ENCODE peak calls at places on chromosomes 7 and 10, in eight cellular contexts. One of them, this sample, is unnamed.

GRCh38 chr10:120776442-120776841 is 74.7 kb upstream of the WDR11 start:
- DNase-seq in suprapubic skin: no peak
- DNase-seq in WERI-Rb-1: no peak
- DNase-seq in mesendoderm: no peak
- DNase-seq in heart right ventricle: no peak
- DNase-seq in astrocyte of the spinal cord: no peak
- DNase-seq in Panc1: no peak
- DNase-seq in GM12865: no peak
- DNase-seq in this sample: no peak

GRCh38 chr10:11179231-11180105 is 161.8 kb downstream of the CELF2 start:
- DNase-seq in suprapubic skin: no peak
- DNase-seq in WERI-Rb-1: no peak
- DNase-seq in mesendoderm: no peak
- DNase-seq in heart right ventricle: no peak
- DNase-seq in astrocyte of the spinal cord: no peak
- DNase-seq in Panc1: no peak
- DNase-seq in GM12865: peak; percentile 52
- DNase-seq in this sample: no peak

GRCh38 chr7:16526742-16527540 is at the start of gene LRRC72:
- DNase-seq in suprapubic skin: no peak
- DNase-seq in WERI-Rb-1: no peak
- DNase-seq in mesendoderm: no peak
- DNase-seq in heart right ventricle: no peak
- DNase-seq in astrocyte of the spinal cord: no peak
- DNase-seq in Panc1: no peak
- DNase-seq in GM12865: no peak
- DNase-seq in this sample: no peak

GRCh38 chr7:117014673-117015133 is 61.4 kb downstream of the ST7 start:
- DNase-seq in suprapubic skin: no peak
- DNase-seq in WERI-Rb-1: no peak
- DNase-seq in mesendoderm: peak; percentile 32
- DNase-seq in heart right ventricle: peak; percentile 27
- DNase-seq in astrocyte of the spinal cord: peak; percentile 39
- DNase-seq in Panc1: no peak
- DNase-seq in GM12865: peak; percentile 86
- DNase-seq in this sample: no peak

GRCh38 chr7:910441-910861 is 34.1 kb downstream of the GET4 start:
- DNase-seq in suprapubic skin: no peak
- DNase-seq in WERI-Rb-1: no peak
- DNase-seq in mesendoderm: no peak
- DNase-seq in heart right ventricle: no peak
- DNase-seq in astrocyte of the spinal cord: no peak
- DNase-seq in Panc1: no peak
- DNase-seq in GM12865: no peak
- DNase-seq in this sample: no peak

GRCh38 chr7:159078911-159079270 is 65.8 kb downstream of the VIPR2 start:
- DNase-seq in suprapubic skin: no peak
- DNase-seq in WERI-Rb-1: no peak
- DNase-seq in mesendoderm: no peak
- DNase-seq in heart right ventricle: no peak
- DNase-seq in astrocyte of the spinal cord: no peak
- DNase-seq in Panc1: no peak
- DNase-seq in GM12865: no peak
- DNase-seq in this sample: no peak

GRCh38 chr7:129370812-129371211 is 63.4 kb upstream of the STRIP2 start:
- DNase-seq in suprapubic skin: no peak
- DNase-seq in WERI-Rb-1: no peak
- DNase-seq in mesendoderm: peak; percentile 53
- DNase-seq in heart right ventricle: no peak
- DNase-seq in astrocyte of the spinal cord: no peak
- DNase-seq in Panc1: no peak
- DNase-seq in GM12865: peak; percentile 53
- DNase-seq in this sample: no peak

GRCh38 chr7:100942038-100942774 is 7.1 kb upstream of the MUC3A start:
- DNase-seq in suprapubic skin: no peak
- DNase-seq in WERI-Rb-1: no peak
- DNase-seq in mesendoderm: no peak
- DNase-seq in heart right ventricle: no peak
- DNase-seq in astrocyte of the spinal cord: no peak
- DNase-seq in Panc1: peak; percentile 59
- DNase-seq in GM12865: no peak
- DNase-seq in this sample: no peak

GRCh38 chr7:156896388-156897022 is 3.5 kb upstream of the LMBR1 start:
- DNase-seq in suprapubic skin: no peak
- DNase-seq in WERI-Rb-1: no peak
- DNase-seq in mesendoderm: no peak
- DNase-seq in heart right ventricle: no peak
- DNase-seq in astrocyte of the spinal cord: no peak
- DNase-seq in Panc1: no peak
- DNase-seq in GM12865: peak; percentile 66
- DNase-seq in this sample: no peak

DNA sequence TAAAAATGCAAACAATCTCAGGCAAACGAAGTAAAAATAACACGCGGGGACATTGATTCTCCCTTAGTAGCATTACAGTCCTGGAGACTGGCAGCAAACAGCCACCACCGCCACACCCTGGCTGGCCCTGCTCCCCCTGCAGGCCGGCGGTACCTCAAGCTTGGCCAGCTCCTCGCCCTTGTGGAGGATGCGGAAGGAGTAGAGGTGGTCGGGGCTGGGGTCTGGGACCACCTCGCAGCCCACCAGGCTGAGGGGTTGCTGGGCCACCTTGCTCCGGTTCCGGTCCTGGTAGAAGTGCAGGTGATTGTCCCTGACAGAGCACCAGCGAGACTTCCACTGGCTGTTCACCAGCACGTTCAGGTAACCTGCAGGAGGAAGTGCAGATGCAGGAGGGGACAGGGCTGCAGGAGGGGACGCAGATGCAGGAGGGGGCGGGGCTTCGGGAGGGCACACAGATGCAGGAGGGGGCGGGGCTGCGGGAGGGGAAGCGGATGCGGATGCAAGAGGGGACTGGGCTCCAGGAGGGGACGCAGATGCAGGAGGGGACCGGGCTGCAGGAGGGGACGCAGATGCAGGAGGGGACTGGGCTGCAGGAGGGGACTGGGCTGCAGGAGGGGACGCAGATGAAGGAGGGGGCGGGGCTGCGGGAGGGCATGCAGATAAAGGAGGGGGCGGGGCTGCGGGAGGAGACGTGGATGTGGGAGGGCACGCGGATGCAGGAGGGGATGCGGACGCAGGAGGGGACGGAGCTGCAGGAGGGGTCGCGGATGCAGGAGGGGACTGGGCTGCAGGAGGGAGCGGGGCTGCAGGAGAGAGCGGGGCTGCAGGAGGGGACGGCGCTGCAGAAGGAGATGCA is 65.7 kb downstream of the VWA2 start:
- DNase-seq in suprapubic skin: peak; percentile 68
- DNase-seq in WERI-Rb-1: peak; percentile 69
- DNase-seq in mesendoderm: peak; percentile 91
- DNase-seq in heart right ventricle: peak; percentile 53
- DNase-seq in astrocyte of the spinal cord: no peak
- DNase-seq in Panc1: no peak
- DNase-seq in GM12865: peak; percentile 67
- DNase-seq in this sample: no peak
- H3K4me3 ChIP-seq in suprapubic skin: peak overlapping the region; percentile 40
- H3K4me3 ChIP-seq in WERI-Rb-1: peak overlapping the region; percentile 46
- H3K4me3 ChIP-seq in mesendoderm: peak overlapping the region; percentile 35
- H3K4me3 ChIP-seq in heart right ventricle: peak overlapping the region; percentile 46
- H3K4me3 ChIP-seq in astrocyte of the spinal cord: peak overlapping the region; percentile 29
- H3K4me3 ChIP-seq in Panc1: peak overlapping the region; percentile 11
- H3K4me3 ChIP-seq in GM12865: peak overlapping the region; percentile 59
- H3K4me3 ChIP-seq in this sample: no peak overlapping the region

DNA sequence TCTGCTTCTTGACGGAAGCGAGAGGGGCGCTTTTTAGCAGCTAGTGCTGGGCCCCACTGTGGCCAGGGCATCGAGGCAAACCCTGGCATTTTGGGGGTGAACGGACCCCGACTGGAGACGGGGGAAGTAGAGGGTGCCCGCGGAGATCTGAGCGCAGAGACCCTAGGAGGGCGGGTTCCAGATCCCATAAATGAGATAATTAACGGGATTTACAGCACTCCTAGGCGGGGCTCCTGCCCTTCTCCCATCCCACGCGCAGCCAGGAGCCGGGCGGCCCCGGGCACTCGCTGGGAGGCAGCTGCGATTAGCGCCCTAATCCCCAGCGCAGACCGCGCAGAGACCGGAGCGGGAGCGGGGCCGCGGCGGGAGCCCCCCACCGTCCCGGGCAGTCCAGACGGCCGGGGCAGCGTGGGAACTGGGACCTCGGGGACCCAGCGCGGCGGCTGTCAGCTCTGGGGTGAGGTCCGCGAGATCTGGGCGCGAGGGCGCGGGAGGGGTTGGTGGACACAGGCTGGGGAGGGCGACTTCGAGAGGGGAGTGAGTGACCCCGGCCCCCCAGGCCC is 735 bp downstream of the JCAD start:
- DNase-seq in suprapubic skin: no peak
- DNase-seq in WERI-Rb-1: peak; percentile 46
- DNase-seq in mesendoderm: no peak
- DNase-seq in heart right ventricle: peak; percentile 23
- DNase-seq in astrocyte of the spinal cord: no peak
- DNase-seq in Panc1: no peak
- DNase-seq in GM12865: no peak
- DNase-seq in this sample: no peak
- H3K4me3 ChIP-seq in suprapubic skin: peak overlapping the region; percentile 79
- H3K4me3 ChIP-seq in WERI-Rb-1: peak overlapping the region; percentile 66
- H3K4me3 ChIP-seq in mesendoderm: peak overlapping the region; percentile 30
- H3K4me3 ChIP-seq in heart right ventricle: peak overlapping the region; percentile 82
- H3K4me3 ChIP-seq in astrocyte of the spinal cord: peak overlapping the region; percentile 65
- H3K4me3 ChIP-seq in Panc1: peak overlapping the region; percentile 66
- H3K4me3 ChIP-seq in GM12865: no peak overlapping the region
- H3K4me3 ChIP-seq in this sample: peak overlapping the region; percentile 51

DNA sequence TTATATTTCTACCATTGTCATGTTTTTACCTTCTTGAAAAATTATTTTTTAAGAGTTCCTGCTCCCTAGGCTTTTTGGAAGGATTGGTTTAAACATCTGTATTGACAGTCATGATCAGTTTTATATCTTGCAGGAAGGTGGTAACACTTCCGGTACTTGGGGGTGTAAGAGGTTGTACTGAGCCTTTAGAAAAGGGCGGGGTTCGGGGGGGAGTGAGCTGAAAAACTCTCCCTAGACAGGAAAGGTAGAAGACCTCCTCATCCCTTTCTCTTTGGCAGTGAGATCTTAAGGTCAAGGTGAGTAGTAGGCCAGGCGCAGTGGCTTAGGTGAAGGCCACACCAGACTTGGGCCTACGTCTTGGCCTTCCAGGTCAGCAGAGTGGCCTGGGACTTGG is 371 bp upstream of the PPP1R9A start:
- DNase-seq in suprapubic skin: no peak
- DNase-seq in WERI-Rb-1: no peak
- DNase-seq in mesendoderm: no peak
- DNase-seq in heart right ventricle: no peak
- DNase-seq in astrocyte of the spinal cord: peak; percentile 8
- DNase-seq in Panc1: no peak
- DNase-seq in GM12865: no peak
- DNase-seq in this sample: no peak
- H3K4me3 ChIP-seq in suprapubic skin: peak overlapping the region; percentile 56
- H3K4me3 ChIP-seq in WERI-Rb-1: peak overlapping the region; percentile 51
- H3K4me3 ChIP-seq in mesendoderm: no peak overlapping the region
- H3K4me3 ChIP-seq in heart right ventricle: peak overlapping the region; percentile 65
- H3K4me3 ChIP-seq in astrocyte of the spinal cord: peak overlapping the region; percentile 65
- H3K4me3 ChIP-seq in Panc1: no peak overlapping the region
- H3K4me3 ChIP-seq in GM12865: no peak overlapping the region
- H3K4me3 ChIP-seq in this sample: no peak overlapping the region

DNA sequence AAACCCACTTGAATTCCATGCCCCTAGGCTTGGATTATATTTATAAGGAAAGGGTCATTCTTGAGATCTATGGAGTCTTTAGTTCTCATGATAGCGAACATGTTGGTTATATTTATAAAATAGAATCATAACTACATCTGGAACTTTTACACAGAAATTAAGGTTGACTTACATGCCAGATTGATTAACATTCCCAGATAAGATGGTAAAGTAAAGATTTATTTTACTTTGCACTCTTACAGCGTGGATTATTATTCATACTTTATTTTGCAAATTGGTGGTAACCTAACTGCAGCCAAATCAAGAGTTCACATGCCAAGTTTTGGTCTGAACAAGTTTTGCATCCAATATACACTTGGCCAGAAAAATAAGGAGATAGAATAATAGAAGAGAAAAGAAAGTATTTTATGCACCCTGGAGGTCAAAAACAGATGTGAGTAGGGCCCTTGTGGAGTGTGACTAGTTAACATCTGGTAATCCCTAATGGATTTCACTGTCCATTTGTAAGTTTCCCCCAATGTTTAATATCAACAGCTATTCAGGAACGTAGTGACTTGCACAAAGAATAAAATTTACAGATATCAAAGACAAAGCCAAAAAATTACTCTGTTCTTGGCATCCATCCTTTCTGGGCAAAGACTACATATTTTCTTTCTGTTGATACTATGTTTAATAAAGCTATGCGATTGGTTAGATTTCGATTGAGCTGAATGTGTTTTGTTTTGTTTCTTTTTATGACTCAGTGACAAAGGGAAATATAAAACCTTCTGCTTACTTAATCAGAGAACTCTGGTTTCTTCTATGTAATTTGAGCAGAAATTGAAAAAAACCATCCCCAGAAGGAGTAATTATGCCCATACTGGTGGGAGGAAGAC is 10.1 kb upstream of the TMEM26 start:
- DNase-seq in suprapubic skin: no peak
- DNase-seq in WERI-Rb-1: no peak
- DNase-seq in mesendoderm: no peak
- DNase-seq in heart right ventricle: no peak
- DNase-seq in astrocyte of the spinal cord: peak; percentile 77
- DNase-seq in Panc1: no peak
- DNase-seq in GM12865: no peak
- DNase-seq in this sample: no peak
- H3K4me3 ChIP-seq in suprapubic skin: no peak overlapping the region
- H3K4me3 ChIP-seq in WERI-Rb-1: no peak overlapping the region
- H3K4me3 ChIP-seq in mesendoderm: no peak overlapping the region
- H3K4me3 ChIP-seq in heart right ventricle: no peak overlapping the region
- H3K4me3 ChIP-seq in astrocyte of the spinal cord: no peak overlapping the region
- H3K4me3 ChIP-seq in Panc1: no peak overlapping the region
- H3K4me3 ChIP-seq in GM12865: no peak overlapping the region
- H3K4me3 ChIP-seq in this sample: no peak overlapping the region

GRCh38 chr7:131057015-131057518 is 270.6 kb upstream of the MKLN1 start:
- DNase-seq in suprapubic skin: no peak
- DNase-seq in WERI-Rb-1: no peak
- DNase-seq in mesendoderm: no peak
- DNase-seq in heart right ventricle: no peak
- DNase-seq in astrocyte of the spinal cord: peak; percentile 93
- DNase-seq in Panc1: no peak
- DNase-seq in GM12865: peak; percentile 59
- DNase-seq in this sample: no peak
- H3K4me3 ChIP-seq in suprapubic skin: no peak overlapping the region
- H3K4me3 ChIP-seq in WERI-Rb-1: no peak overlapping the region
- H3K4me3 ChIP-seq in mesendoderm: no peak overlapping the region
- H3K4me3 ChIP-seq in heart right ventricle: no peak overlapping the region
- H3K4me3 ChIP-seq in astrocyte of the spinal cord: no peak overlapping the region
- H3K4me3 ChIP-seq in Panc1: no peak overlapping the region
- H3K4me3 ChIP-seq in GM12865: no peak overlapping the region
- H3K4me3 ChIP-seq in this sample: no peak overlapping the region

This sample was measured in keratinocyte.